ENCODE peak calls at places on chromosomes 2 and 18, in seven cellular contexts. B is NAMALWA; M is bronchial epithelial cell; A is heart left ventricle; Y is nucleus accumbens; F is activated T-cell treated with anti-CD3 and anti-CD28 coated beads, Interleukin-2, amount 50 U/mL, for 24 hours; L is NCI-H82. T is an unnamed sample.

GRCh38 chr2:234969329-234970157 is 17.7 kb downstream of the SH3BP4 start:
- DNase-seq in M (no peak), A (no peak), B (no peak), Y (no peak), L (no peak), F (no peak), T (no peak)

GRCh38 chr2:65350714-65351113 is 81.7 kb downstream of the SPRED2 start:
- DNase-seq in Y (no peak), F (no peak), L (peak; percentile 53), M (peak; percentile 21), B (peak; percentile 80), A (no peak), T (peak; percentile 9)

GRCh38 chr2:230905448-230906430 is 19.3 kb downstream of the GPR55 start:
- DNase-seq in Y (no peak), A (no peak), L (no peak), F (peak; percentile 87), B (peak; percentile 15), M (no peak), T (no peak)

GRCh38 chr2:890791-891190 is 59.9 kb upstream of the SNTG2 start:
- DNase-seq in B (no peak), Y (no peak), A (no peak), L (no peak), M (no peak), F (no peak), T (no peak)

GRCh38 chr2:23624378-23624777 is 239.4 kb downstream of the KLHL29 start:
- DNase-seq in A (no peak), L (peak; percentile 37), M (no peak), B (peak; percentile 70), F (peak; percentile 45), Y (no peak), T (peak; percentile 38)

GRCh38 chr2:146147448-146148012 is 1627.6 kb upstream of the ZEB2 start:
- DNase-seq in M (peak; percentile 25), A (no peak), B (no peak), Y (no peak), L (peak; percentile 7), F (no peak), T (no peak)

GRCh38 chr2:25410370-25410769 is 68.6 kb upstream of the DNMT3A start:
- DNase-seq in A (no peak), B (peak; percentile 22), L (no peak), F (no peak), M (no peak), Y (no peak), T (no peak)

GRCh38 chr2:71798266-71799012 is 345.1 kb downstream of the DYSF start:
- DNase-seq in F (peak; percentile 35), Y (no peak), M (peak; percentile 27), A (peak; percentile 22), L (peak; percentile 56), B (peak; percentile 32), T (peak; percentile 40)

GRCh38 chr2:145012214-145012670 is 492.3 kb upstream of the ZEB2 start:
- DNase-seq in M (peak; percentile 33), B (no peak), Y (no peak), L (peak; percentile 8), A (no peak), F (no peak), T (no peak)

GRCh38 chr2:201984800-201985525 is 48.7 kb upstream of the FZD7 start:
- DNase-seq in Y (peak; percentile 39), M (no peak), L (no peak), A (no peak), B (no peak), F (no peak), T (peak; percentile 2)

GRCh38 chr2:41928593-41928992 is 119.2 kb upstream of the PKDCC start:
- DNase-seq in L (no peak), M (peak; percentile 68), F (no peak), Y (no peak), B (no peak), A (no peak), T (no peak)

GRCh38 chr2:237879058-237879430 is 19.6 kb downstream of the RAMP1 start:
- DNase-seq in B (no peak), F (no peak), M (peak; percentile 58), A (no peak), Y (no peak), L (no peak), T (no peak)

GRCh38 chr2:26628561-26629345 is 12.4 kb downstream of the CIB4 start:
- DNase-seq in M (no peak), A (no peak), Y (no peak), L (no peak), F (no peak), B (no peak), T (no peak)

GRCh38 chr2:37833420-37833819 is 91.7 kb upstream of the RMDN2 start:
- DNase-seq in Y (no peak), B (peak; percentile 14), F (peak; percentile 72), M (no peak), L (no peak), A (no peak), T (no peak)

GRCh38 chr18:50009772-50010171 is 185.2 kb downstream of the MYO5B start:
- DNase-seq in F (peak; percentile 36), Y (no peak), L (peak; percentile 59), M (peak; percentile 48), B (peak; percentile 79), A (peak; percentile 20), T (peak; percentile 59)

GRCh38 chr18:25941556-25941955 is 148.9 kb downstream of the SS18 start:
- DNase-seq in Y (no peak), M (no peak), B (no peak), A (no peak), F (no peak), L (peak; percentile 28), T (no peak)

GRCh38 chr18:29226201-29226600 is 1049.3 kb upstream of the CDH2 start:
- DNase-seq in L (no peak), M (peak; percentile 77), Y (no peak), B (no peak), F (no peak), A (no peak), T (no peak)

GRCh38 chr2:138000037-138000436 is 35.8 kb downstream of the HNMT start:
- DNase-seq in M (no peak), F (no peak), Y (no peak), L (no peak), A (no peak), B (no peak), T (no peak)

GRCh38 chr2:9590635-9591034 is 35.0 kb upstream of the ADAM17 start:
- DNase-seq in A (no peak), Y (no peak), F (no peak), M (peak; percentile 56), L (no peak), B (no peak), T (no peak)

GRCh38 chr18:59142274-59142673 is 2.6 kb downstream of the SEC11C start:
- DNase-seq in B (peak; percentile 37), F (no peak), Y (no peak), A (no peak), M (no peak), L (no peak), T (no peak)

T was measured in MV-4-11.